ENCODE peak calls at places on chromosomes 11 and 22, in seven cellular contexts. H, A, X, G, D, B and F are unnamed samples.

GRCh38 chr22:37379716-37380115 is 47.6 kb downstream of the ELFN2 start:
- DNase-seq in D (no peak), G (no peak), B (no peak), H (no peak), A (no peak), X (no peak), F (no peak)

GRCh38 chr11:110182886-110183285 is 89.7 kb downstream of the ZC3H12C start:
- DNase-seq in A (no peak), X (no peak), H (no peak), G (peak; percentile 81), B (no peak), D (no peak), F (no peak)

GRCh38 chr22:23113067-23113846 is 28.5 kb downstream of the RSPH14 start:
- DNase-seq in X (no peak), D (no peak), A (peak; percentile 77), G (peak; percentile 54), B (no peak), H (no peak), F (peak; percentile 61)

GRCh38 chr11:2916892-2917645 is 12.2 kb downstream of the PHLDA2 start:
- DNase-seq in D (no peak), G (no peak), X (no peak), H (no peak), A (no peak), B (no peak), F (no peak)

GRCh38 chr11:102647430-102647829 is 22.3 kb upstream of the MMP20 start:
- DNase-seq in H (no peak), D (no peak), G (peak; percentile 6), B (no peak), A (no peak), X (no peak), F (no peak)

GRCh38 chr11:75633409-75634011 is 35.3 kb downstream of the MAP6 start:
- DNase-seq in D (no peak), A (no peak), H (no peak), G (no peak), X (no peak), B (no peak), F (no peak)

GRCh38 chr11:34158661-34159060 is 53.2 kb downstream of the NAT10 start:
- DNase-seq in G (no peak), H (no peak), X (no peak), A (no peak), B (no peak), D (no peak), F (no peak)

GRCh38 chr11:117855452-117855851 is 21.0 kb downstream of the FXYD6 start:
- DNase-seq in A (peak; percentile 13), X (peak; percentile 11), H (no peak), G (no peak), D (no peak), B (peak; percentile 26), F (no peak)

GRCh38 chr11:12767022-12767421 is 92.8 kb downstream of the TEAD1 start:
- DNase-seq in X (no peak), H (no peak), D (no peak), A (no peak), B (no peak), G (no peak), F (no peak)

GRCh38 chr11:84780689-84781293 is 846.4 kb downstream of the DLG2 start:
- DNase-seq in G (peak; percentile 15), B (no peak), H (peak; percentile 30), A (no peak), X (no peak), D (no peak), F (peak; percentile 34)

GRCh38 chr22:28883917-28884753 is 763 bp downstream of the ZNRF3 start:
- DNase-seq in G (peak; percentile 44), D (peak; percentile 47), X (peak; percentile 52), A (peak; percentile 69), B (peak; percentile 66), H (peak; percentile 20), F (peak; percentile 30)

GRCh38 chr22:18057568-18058209 is 20.1 kb upstream of the PEX26 start:
- DNase-seq in X (peak; percentile 98), G (peak; percentile 100), A (peak; percentile 82), B (no peak), H (peak; percentile 85), D (peak; percentile 84), F (peak; percentile 41)

GRCh38 chr22:46406349-46406748 is 70.8 kb downstream of the TRMU start:
- DNase-seq in G (no peak), X (no peak), H (no peak), A (no peak), B (no peak), D (no peak), F (no peak)

GRCh38 chr22:44311855-44312170 is 938 bp downstream of the SHISAL1 start:
- DNase-seq in X (peak; percentile 67), A (no peak), D (no peak), B (no peak), G (peak; percentile 73), H (no peak), F (no peak)

GRCh38 chr22:48740731-48741405 is 1086.8 kb downstream of the BRD1 start:
- DNase-seq in A (peak; percentile 5), X (no peak), H (no peak), B (no peak), G (no peak), D (no peak), F (no peak)

GRCh38 chr22:20937031-20937793 is 20.0 kb downstream of the CRKL start:
- DNase-seq in H (no peak), A (no peak), G (no peak), B (no peak), X (no peak), D (no peak), F (no peak)

GRCh38 chr22:42908082-42908746 is 51.1 kb upstream of the ARFGAP3 start:
- DNase-seq in H (no peak), G (no peak), D (no peak), B (no peak), X (no peak), A (no peak), F (no peak)

GRCh38 chr11:109697140-109697843 is 275.3 kb downstream of the C11orf87 start:
- DNase-seq in D (no peak), G (peak; percentile 50), B (peak; percentile 68), H (peak; percentile 31), A (no peak), X (no peak), F (peak; percentile 75)

GRCh38 chr11:95892892-95893570 is 30.9 kb downstream of the MTMR2 start:
- DNase-seq in B (no peak), D (no peak), H (no peak), X (no peak), G (no peak), A (no peak), F (no peak)

GRCh38 chr11:95898782-95899181 is 25.1 kb downstream of the MTMR2 start:
- DNase-seq in H (no peak), B (no peak), G (no peak), X (no peak), A (no peak), D (no peak), F (no peak)

GRCh38 chr11:95897731-95898130 is 26.2 kb downstream of the MTMR2 start:
- DNase-seq in A (no peak), B (no peak), X (no peak), H (no peak), D (no peak), G (peak; percentile 77), F (no peak)

GRCh38 chr11:95891423-95892177 is 32.3 kb downstream of the MTMR2 start:
- DNase-seq in H (no peak), X (no peak), D (no peak), B (no peak), A (no peak), G (peak; percentile 58), F (no peak)

DNA sequence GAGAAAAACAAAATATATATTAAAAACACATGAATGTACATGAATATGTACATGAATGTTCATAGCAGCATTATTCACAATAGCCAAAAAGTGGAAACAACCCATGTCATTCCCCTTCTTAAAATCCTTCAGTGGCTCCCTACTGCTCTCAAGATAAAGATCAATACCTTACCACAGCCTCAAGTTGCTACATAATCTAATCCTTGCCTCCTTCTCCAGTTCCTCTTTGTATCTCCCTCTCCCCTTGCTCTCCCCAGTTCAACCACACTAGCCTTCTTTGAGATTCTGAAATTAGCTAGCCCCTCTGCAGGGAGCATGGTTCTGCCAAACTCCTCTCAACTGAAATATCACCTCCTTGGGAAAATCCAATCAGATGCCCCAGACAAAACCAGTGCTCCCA is 28.1 kb downstream of the MTMR2 start:
- DNase-seq in H (no peak), X (no peak), A (no peak), B (no peak), D (no peak), G (no peak), F (no peak)
- H3K27ac ChIP-seq in H (no peak overlapping the region), X (no peak overlapping the region), A (no peak overlapping the region), B (no peak overlapping the region), D (no peak overlapping the region), G (no peak overlapping the region), F (no peak overlapping the region)

GRCh38 chr11:19201737-19202605 is at the start of gene CSRP3:
- DNase-seq in H (no peak), D (no peak), G (peak; percentile 31), X (no peak), A (no peak), B (no peak), F (no peak)
- H3K27ac ChIP-seq in H (no peak within 1 kb of the TSS), D (no peak within 1 kb of the TSS), G (no peak within 1 kb of the TSS), X (no peak within 1 kb of the TSS), A (no peak within 1 kb of the TSS), B (no peak within 1 kb of the TSS), F (no peak within 1 kb of the TSS)

GRCh38 chr11:124760806-124761205 is 1.3 kb downstream of the ESAM start:
- DNase-seq in B (no peak), G (no peak), X (no peak), A (no peak), D (no peak), H (no peak), F (no peak)

GRCh38 chr11:124762077-124762623 is at the start of gene ESAM:
- DNase-seq in D (no peak), H (peak; percentile 17), B (peak; percentile 53), X (no peak), A (no peak), G (no peak), F (no peak)

GRCh38 chr11:124761301-124762021 is 629 bp downstream of the ESAM start:
- DNase-seq in D (no peak), G (no peak), X (no peak), A (no peak), B (peak; percentile 43), H (no peak), F (no peak)

GRCh38 chr11:124763156-124763947 is 1.3 kb upstream of the ESAM start:
- DNase-seq in H (peak; percentile 76), G (peak; percentile 60), A (peak; percentile 86), D (peak; percentile 85), B (peak; percentile 84), X (peak; percentile 85), F (peak; percentile 90)

DNA sequence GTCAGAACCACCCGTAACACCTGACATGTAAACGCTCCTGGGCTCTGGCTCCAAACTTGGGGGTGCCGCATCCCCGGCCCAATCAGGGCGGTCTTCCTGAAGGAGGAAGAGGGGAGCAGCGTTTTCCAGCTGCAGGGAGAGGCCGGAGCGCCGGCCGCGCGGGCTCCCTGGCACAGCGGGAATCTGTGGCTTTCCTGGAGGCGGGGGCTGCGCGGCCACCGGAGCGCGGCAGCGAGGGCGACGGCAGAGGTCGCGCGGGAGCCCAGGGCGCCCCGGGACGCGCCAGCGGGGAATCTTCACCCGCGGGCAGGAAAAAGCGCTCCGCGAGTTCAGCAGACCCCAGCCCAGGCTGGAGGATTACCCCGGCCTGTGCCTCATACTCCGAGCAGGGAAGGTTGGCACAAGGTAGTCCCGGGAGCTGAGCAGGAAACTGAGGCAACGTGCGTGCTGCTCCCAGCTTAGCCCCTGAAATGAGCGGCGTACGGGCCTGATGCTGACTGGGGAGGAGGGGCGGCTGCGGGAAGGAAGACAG is 600 bp upstream of the ESAM start:
- DNase-seq in H (peak; percentile 14), A (no peak), X (no peak), G (no peak), B (peak; percentile 50), D (no peak), F (no peak)
- H3K27ac ChIP-seq in H (peak overlapping the region; percentile 88), A (no peak overlapping the region), X (peak overlapping the region; percentile 84), G (no peak overlapping the region), B (no peak overlapping the region), D (peak overlapping the region; percentile 73), F (no peak overlapping the region)

GRCh38 chr11:26987726-26988125 is 6.2 kb upstream of the FIBIN start:
- DNase-seq in D (no peak), H (no peak), G (peak; percentile 22), B (no peak), A (no peak), X (no peak), F (no peak)
- H3K27ac ChIP-seq in D (no peak overlapping the region), H (no peak overlapping the region), G (no peak overlapping the region), B (no peak overlapping the region), A (no peak overlapping the region), X (peak overlapping the region; percentile 33), F (no peak overlapping the region)